ENCODE peak calls at places on chromosomes 12 and 14, in nine cellular contexts. M is tibial artery, K is right lobe of liver, L is A549, X is PC-9, D is mesendoderm, T is small intestine, S is cardiac muscle cell, U is choroid plexus epithelial cell. O is an unnamed sample.

GRCh38 chr12:106142591-106143261 is 4.0 kb upstream of the NUAK1 start:
- DNase-seq in M (no peak), K (no peak), L (no peak), X (no peak), D (no peak), T (no peak), S (no peak), U (no peak), O (no peak)

GRCh38 chr14:68520637-68521556 is 272.0 kb downstream of the ZFP36L1 start:
- DNase-seq in M (no peak), K (no peak), L (peak), X (peak), D (peak), T (peak), S (no peak), U (no peak), O (no peak)

GRCh38 chr12:10191865-10192264 is 13.0 kb downstream of the TMEM52B start:
- DNase-seq in M (no peak), K (no peak), L (no peak), X (peak), D (peak), T (no peak), S (no peak), U (peak), O (peak)

GRCh38 chr14:100621806-100622205 is 34.6 kb upstream of the BEGAIN start:
- DNase-seq in M (peak), K (peak), L (no peak), X (no peak), D (peak), T (no peak), S (no peak), U (no peak), O (no peak)

GRCh38 chr12:12874014-12874413 is 17.3 kb upstream of the GPRC5A start:
- DNase-seq in M (no peak), K (no peak), L (no peak), X (no peak), D (no peak), T (no peak), S (no peak), U (no peak), O (no peak)

GRCh38 chr12:5197127-5197526 is 153.4 kb downstream of the KCNA5 start:
- DNase-seq in M (no peak), K (no peak), L (no peak), X (no peak), D (no peak), T (no peak), S (no peak), U (peak), O (peak)

GRCh38 chr14:85333313-85333712 is 196.6 kb upstream of the FLRT2 start:
- DNase-seq in M (no peak), K (no peak), L (no peak), X (no peak), D (peak), T (no peak), S (peak), U (peak), O (peak)

GRCh38 chr12:71840226-71840847 is 778 bp downstream of the TBC1D15 start:
- DNase-seq in M (no peak), K (no peak), L (peak), X (peak), D (peak), T (peak), S (peak), U (peak), O (peak)

GRCh38 chr12:92765871-92766270 is 63.1 kb downstream of the PLEKHG7 start:
- DNase-seq in M (no peak), K (no peak), L (no peak), X (no peak), D (no peak), T (no peak), S (no peak), U (no peak), O (no peak)

GRCh38 chr12:42695490-42695995 is 106.0 kb upstream of the PRICKLE1 start:
- DNase-seq in M (no peak), K (no peak), L (no peak), X (no peak), D (no peak), T (no peak), S (no peak), U (no peak), O (no peak)

GRCh38 chr14:51638071-51638944 is 13.4 kb upstream of the FRMD6 start:
- DNase-seq in M (peak), K (no peak), L (peak), X (no peak), D (peak), T (no peak), S (peak), U (peak), O (peak)

GRCh38 chr12:685388-685787 is 22.1 kb upstream of the NINJ2 start:
- DNase-seq in M (no peak), K (no peak), L (no peak), X (no peak), D (peak), T (peak), S (peak), U (peak), O (no peak)

GRCh38 chr14:51410846-51411245 is 170.8 kb downstream of the TMX1 start:
- DNase-seq in M (no peak), K (no peak), L (no peak), X (no peak), D (no peak), T (no peak), S (no peak), U (peak), O (no peak)

GRCh38 chr14:77616454-77617229 is at the start of gene SPTLC2:
- DNase-seq in M (peak), K (peak), L (peak), X (peak), D (peak), T (peak), S (peak), U (peak), O (peak)

GRCh38 chr14:52413729-52414453 is 99.8 kb downstream of the PTGER2 start:
- DNase-seq in M (no peak), K (no peak), L (no peak), X (no peak), D (no peak), T (no peak), S (peak), U (peak), O (peak)

GRCh38 chr14:21524575-21525518 is 1.3 kb downstream of the SALL2 start:
- DNase-seq in M (no peak), K (no peak), L (no peak), X (no peak), D (no peak), T (no peak), S (no peak), U (no peak), O (no peak)

GRCh38 chr12:81022531-81022930 is 55.3 kb upstream of the ACSS3 start:
- DNase-seq in M (no peak), K (no peak), L (no peak), X (no peak), D (no peak), T (no peak), S (peak), U (peak), O (peak)

GRCh38 chr12:124754949-124755800 is 108.5 kb downstream of the SCARB1 start:
- DNase-seq in M (peak), K (peak), L (no peak), X (no peak), D (peak), T (peak), S (peak), U (peak), O (peak)

GRCh38 chr12:116474331-116474730 is 84.8 kb upstream of the MAP1LC3B2 start:
- DNase-seq in M (no peak), K (no peak), L (no peak), X (no peak), D (no peak), T (no peak), S (peak), U (no peak), O (peak)

GRCh38 chr12:128627659-128628058 is 196.1 kb downstream of the SLC15A4 start:
- DNase-seq in M (no peak), K (peak), L (no peak), X (no peak), D (no peak), T (no peak), S (no peak), U (no peak), O (no peak)

GRCh38 chr12:100504820-100505219 is 31.2 kb downstream of the NR1H4 start:
- DNase-seq in M (no peak), K (peak), L (no peak), X (no peak), D (no peak), T (peak), S (no peak), U (peak), O (no peak)

GRCh38 chr12:47238665-47239064 is 158.9 kb upstream of the AMIGO2 start:
- DNase-seq in M (no peak), K (no peak), L (no peak), X (no peak), D (no peak), T (no peak), S (peak), U (peak), O (peak)

GRCh38 chr12:74334770-74335169 is 202.9 kb upstream of the ATXN7L3B start:
- DNase-seq in M (no peak), K (no peak), L (no peak), X (peak), D (no peak), T (no peak), S (peak), U (peak), O (peak)

GRCh38 chr12:102167821-102168605 is 29.6 kb downstream of the PMCH start:
- DNase-seq in M (no peak), K (no peak), L (no peak), X (no peak), D (no peak), T (no peak), S (no peak), U (peak), O (peak)

GRCh38 chr12:125315771-125316170 is 250.5 kb downstream of the AACS start:
- DNase-seq in M (no peak), K (no peak), L (no peak), X (no peak), D (no peak), T (no peak), S (no peak), U (no peak), O (no peak)

GRCh38 chr14:104564744-104565679 is 14.6 kb upstream of the C14orf180 start:
- DNase-seq in M (no peak), K (no peak), L (no peak), X (no peak), D (no peak), T (no peak), S (no peak), U (no peak), O (no peak)
- H3K4me3 ChIP-seq in M (no peak), K (no peak), L (no peak), X (no peak), D (no peak), T (no peak), S (no peak), U (no peak), O (no peak)

DNA sequence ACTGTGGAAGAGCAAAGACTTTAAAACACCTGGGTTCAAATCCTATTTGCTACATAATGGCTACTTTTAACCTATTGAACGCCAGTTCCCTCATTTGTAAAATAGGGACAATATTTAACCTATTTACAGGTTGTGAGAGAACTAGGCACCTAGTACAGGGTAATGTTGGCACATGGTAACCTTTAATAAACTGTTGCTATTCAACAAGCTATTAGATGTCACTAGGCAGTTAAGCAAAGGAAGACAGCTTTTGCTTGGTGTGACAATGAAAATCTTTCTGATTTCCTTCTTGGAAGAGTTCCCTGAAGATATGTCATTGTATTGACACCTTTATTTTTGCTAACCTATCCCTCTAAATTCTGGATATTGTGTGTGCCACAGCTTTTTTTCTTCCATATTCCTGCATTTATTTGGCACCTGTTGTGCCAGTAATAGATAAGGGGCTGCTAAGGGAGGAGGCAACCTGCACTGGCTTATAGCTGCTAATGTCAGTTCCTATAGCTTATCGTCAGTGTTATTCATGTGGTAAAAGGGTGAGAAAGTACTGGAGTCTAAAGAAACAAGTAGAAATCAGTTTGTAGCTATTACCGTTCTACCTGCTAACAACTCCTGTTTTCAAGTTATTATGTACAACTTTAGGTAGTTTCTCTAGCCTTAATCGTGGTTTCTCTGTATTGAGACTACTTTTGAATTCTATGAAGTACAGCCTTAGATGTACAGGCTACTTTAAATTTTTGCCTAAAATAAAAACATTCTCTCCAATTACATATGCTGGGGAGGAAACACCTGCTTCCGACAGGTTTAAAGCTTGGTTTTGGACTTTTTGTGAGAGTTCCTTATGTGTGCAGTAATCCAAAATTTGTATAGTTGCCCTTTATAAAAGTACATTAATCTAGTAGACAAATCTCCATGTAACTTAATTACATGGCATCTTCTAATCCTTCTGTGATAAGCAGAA is 24.3 kb downstream of the HIF1A start:
- DNase-seq in M (no peak), K (no peak), L (no peak), X (no peak), D (no peak), T (no peak), S (no peak), U (no peak), O (no peak)
- H3K4me3 ChIP-seq in M (no peak), K (no peak), L (no peak), X (no peak), D (no peak), T (no peak), S (no peak), U (no peak), O (no peak)

GRCh38 chr12:108595711-108596647 is 1.9 kb downstream of the TMEM119 start:
- DNase-seq in M (no peak), K (no peak), L (no peak), X (no peak), D (no peak), T (no peak), S (no peak), U (no peak), O (no peak)

GRCh38 chr12:108592033-108592909 is 5.6 kb downstream of the TMEM119 start:
- DNase-seq in M (no peak), K (no peak), L (no peak), X (no peak), D (no peak), T (no peak), S (no peak), U (no peak), O (no peak)

GRCh38 chr12:108596854-108597558 is 878 bp downstream of the TMEM119 start:
- DNase-seq in M (no peak), K (no peak), L (no peak), X (no peak), D (no peak), T (no peak), S (no peak), U (no peak), O (no peak)

GRCh38 chr12:108594960-108595710 is 2.7 kb downstream of the TMEM119 start:
- DNase-seq in M (no peak), K (no peak), L (no peak), X (no peak), D (no peak), T (no peak), S (no peak), U (no peak), O (no peak)

GRCh38 chr12:108594323-108594903 is 3.5 kb downstream of the TMEM119 start:
- DNase-seq in M (no peak), K (no peak), L (no peak), X (no peak), D (no peak), T (no peak), S (no peak), U (no peak), O (no peak)
- H3K4me3 ChIP-seq in M (no peak), K (no peak), L (no peak), X (no peak), D (no peak), T (no peak), S (no peak), U (no peak), O (no peak)

GRCh38 chr14:90553921-90554336 is 157.1 kb downstream of the CALM1 start:
- DNase-seq in M (no peak), K (no peak), L (no peak), X (no peak), D (no peak), T (no peak), S (no peak), U (no peak), O (no peak)
- H3K4me3 ChIP-seq in M (peak), K (no peak), L (no peak), X (no peak), D (no peak), T (no peak), S (no peak), U (no peak), O (no peak)

GRCh38 chr12:24155042-24155441 is 205.6 kb upstream of the SOX5 start:
- DNase-seq in M (no peak), K (no peak), L (no peak), X (no peak), D (no peak), T (no peak), S (no peak), U (no peak), O (no peak)

GRCh38 chr12:24153041-24153440 is 203.6 kb upstream of the SOX5 start:
- DNase-seq in M (no peak), K (no peak), L (no peak), X (no peak), D (no peak), T (no peak), S (no peak), U (no peak), O (peak)

GRCh38 chr12:24152270-24152669 is 202.8 kb upstream of the SOX5 start:
- DNase-seq in M (no peak), K (no peak), L (no peak), X (no peak), D (peak), T (no peak), S (no peak), U (no peak), O (no peak)
- H3K4me3 ChIP-seq in M (no peak), K (no peak), L (no peak), X (no peak), D (no peak), T (no peak), S (no peak), U (no peak), O (no peak)

DNA sequence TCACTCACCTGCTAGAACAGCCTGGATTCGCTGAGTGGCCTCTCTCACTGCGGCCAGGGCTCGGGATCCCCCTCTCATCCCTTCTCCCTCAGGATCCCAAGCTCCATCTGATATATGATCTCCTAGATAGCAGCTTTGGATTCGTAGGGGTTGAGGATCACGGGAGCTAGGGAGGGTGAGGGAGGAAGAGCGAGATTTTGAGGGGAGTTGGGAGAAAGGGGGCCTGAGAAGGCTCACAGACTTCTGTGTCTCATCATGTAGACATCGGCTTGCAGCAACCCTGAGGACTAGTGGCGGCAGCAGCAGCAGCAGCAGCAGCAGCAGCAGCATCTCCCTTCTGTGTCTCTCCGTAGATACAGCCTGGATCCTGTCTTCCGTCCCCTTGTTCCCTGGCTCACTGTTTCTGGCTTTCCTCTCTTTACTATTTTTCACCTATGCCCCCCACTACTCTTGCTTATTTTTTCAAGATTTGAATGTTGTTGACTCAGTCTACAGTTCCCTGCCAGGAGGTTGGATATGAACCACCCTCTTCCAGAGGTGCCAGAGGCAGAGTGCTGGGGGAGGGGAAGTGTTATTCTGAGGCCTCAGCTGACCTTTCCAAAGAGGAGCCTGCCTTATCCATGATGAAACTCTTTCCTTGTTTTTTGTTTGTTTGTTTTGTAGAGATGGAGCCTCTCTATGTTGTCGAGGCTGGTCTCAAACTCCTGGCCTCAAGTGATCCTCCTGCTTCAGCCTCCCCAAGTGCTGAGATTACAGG is at the start of gene CIROP:
- DNase-seq in M (no peak), K (no peak), L (no peak), X (no peak), D (peak), T (no peak), S (no peak), U (peak), O (no peak)
- H3K4me3 ChIP-seq in M (no peak), K (no peak), L (no peak), X (no peak), D (no peak), T (no peak), S (no peak), U (no peak), O (no peak)

GRCh38 chr12:27330846-27331245 is 1.8 kb upstream of the BMAL2 start:
- DNase-seq in M (no peak), K (no peak), L (no peak), X (peak), D (no peak), T (no peak), S (peak), U (peak), O (no peak)

GRCh38 chr12:27332407-27333310 is at the start of gene BMAL2:
- DNase-seq in M (no peak), K (peak), L (peak), X (no peak), D (peak), T (peak), S (peak), U (peak), O (peak)

GRCh38 chr12:27331299-27331926 is 1.2 kb upstream of the BMAL2 start:
- DNase-seq in M (no peak), K (no peak), L (peak), X (peak), D (no peak), T (peak), S (peak), U (peak), O (peak)

GRCh38 chr12:27333311-27334009 is 824 bp downstream of the BMAL2 start:
- DNase-seq in M (peak), K (peak), L (no peak), X (no peak), D (no peak), T (peak), S (no peak), U (peak), O (no peak)

GRCh38 chr12:27331927-27332324 is 710 bp upstream of the BMAL2 start:
- DNase-seq in M (no peak), K (no peak), L (no peak), X (no peak), D (no peak), T (no peak), S (no peak), U (peak), O (peak)
- H3K4me3 ChIP-seq in M (peak), K (peak), L (peak), X (peak), D (no peak), T (no peak), S (no peak), U (no peak), O (peak)

DNA sequence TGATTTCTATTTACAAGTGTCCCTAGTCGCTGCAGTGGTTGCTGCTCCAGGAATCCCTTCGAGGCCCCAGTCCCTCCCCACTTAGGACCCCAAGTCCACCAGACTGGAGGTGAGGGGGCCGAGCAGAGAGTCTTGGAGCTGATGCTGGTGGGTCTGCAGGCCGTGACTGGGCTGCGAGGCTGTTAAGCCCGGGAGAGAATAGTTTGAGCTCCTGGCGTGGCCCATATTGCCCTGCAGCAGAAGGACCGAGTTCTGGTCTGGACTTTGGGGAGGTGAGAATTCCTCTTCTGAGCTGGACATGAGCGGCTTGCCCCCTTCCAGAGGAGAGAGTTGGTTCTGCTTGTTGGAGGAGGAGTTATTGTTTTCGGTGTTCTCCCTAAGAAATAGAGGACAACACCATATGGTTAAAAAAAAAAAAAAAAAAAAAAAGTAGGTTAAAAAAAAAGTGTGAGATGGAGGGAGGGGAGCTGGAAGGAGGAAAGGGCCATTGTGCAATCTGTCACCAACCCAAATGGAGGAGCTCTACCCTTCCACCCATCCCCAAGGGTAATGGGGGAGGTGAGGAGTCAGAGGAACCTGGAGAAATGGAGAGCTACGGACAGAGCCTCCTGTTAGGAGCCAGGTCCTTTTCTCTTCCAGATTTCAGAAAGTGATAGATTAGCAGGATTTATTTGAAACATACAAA is 2.9 kb downstream of the SIX1 start:
- DNase-seq in M (no peak), K (no peak), L (no peak), X (no peak), D (peak), T (no peak), S (no peak), U (peak), O (no peak)
- H3K4me3 ChIP-seq in M (peak), K (no peak), L (no peak), X (peak), D (no peak), T (no peak), S (no peak), U (peak), O (peak)

O was measured in fibroblast of mammary gland.